ENCODE peak calls at places on chromosomes 11 and 22, in six cellular contexts. One of them, this sample, is unnamed.

GRCh38 chr22:29385748-29386147 is 2.6 kb downstream of the AP1B1 start:
- DNase-seq in CD8-positive, alpha-beta T cell: no peak
- DNase-seq in right cardiac atrium: peak; percentile 67
- DNase-seq in ovary: no peak
- DNase-seq in PC-9: no peak
- DNase-seq in thoracic aorta: no peak
- DNase-seq in this sample: no peak

GRCh38 chr22:23230348-23231068 is 50.2 kb downstream of the BCR start:
- DNase-seq in CD8-positive, alpha-beta T cell: no peak
- DNase-seq in right cardiac atrium: peak; percentile 30
- DNase-seq in ovary: no peak
- DNase-seq in PC-9: no peak
- DNase-seq in thoracic aorta: no peak
- DNase-seq in this sample: no peak

GRCh38 chr11:110761994-110762393 is 49.8 kb upstream of the ARHGAP20 start:
- DNase-seq in CD8-positive, alpha-beta T cell: no peak
- DNase-seq in right cardiac atrium: no peak
- DNase-seq in ovary: no peak
- DNase-seq in PC-9: no peak
- DNase-seq in thoracic aorta: no peak
- DNase-seq in this sample: no peak

GRCh38 chr11:96337541-96338530 is 5.2 kb downstream of the MAML2 start:
- DNase-seq in CD8-positive, alpha-beta T cell: no peak
- DNase-seq in right cardiac atrium: peak; percentile 56
- DNase-seq in ovary: no peak
- DNase-seq in PC-9: no peak
- DNase-seq in thoracic aorta: no peak
- DNase-seq in this sample: peak; percentile 61

GRCh38 chr22:42303304-42304020 is 33.0 kb upstream of the TCF20 start:
- DNase-seq in CD8-positive, alpha-beta T cell: no peak
- DNase-seq in right cardiac atrium: no peak
- DNase-seq in ovary: no peak
- DNase-seq in PC-9: no peak
- DNase-seq in thoracic aorta: no peak
- DNase-seq in this sample: no peak

GRCh38 chr11:47538741-47539575 is 14.0 kb downstream of the CELF1 start:
- DNase-seq in CD8-positive, alpha-beta T cell: no peak
- DNase-seq in right cardiac atrium: no peak
- DNase-seq in ovary: no peak
- DNase-seq in PC-9: no peak
- DNase-seq in thoracic aorta: no peak
- DNase-seq in this sample: no peak

GRCh38 chr11:124793466-124794278 is 6.5 kb downstream of the MSANTD2 start:
- DNase-seq in CD8-positive, alpha-beta T cell: no peak
- DNase-seq in right cardiac atrium: no peak
- DNase-seq in ovary: no peak
- DNase-seq in PC-9: peak; percentile 31
- DNase-seq in thoracic aorta: no peak
- DNase-seq in this sample: peak; percentile 40

GRCh38 chr22:35156945-35157344 is 91.0 kb downstream of the ISX start:
- DNase-seq in CD8-positive, alpha-beta T cell: no peak
- DNase-seq in right cardiac atrium: no peak
- DNase-seq in ovary: no peak
- DNase-seq in PC-9: no peak
- DNase-seq in thoracic aorta: no peak
- DNase-seq in this sample: no peak

GRCh38 chr22:46602025-46602424 is 18.2 kb upstream of the GRAMD4 start:
- DNase-seq in CD8-positive, alpha-beta T cell: no peak
- DNase-seq in right cardiac atrium: peak; percentile 63
- DNase-seq in ovary: no peak
- DNase-seq in PC-9: no peak
- DNase-seq in thoracic aorta: no peak
- DNase-seq in this sample: no peak

GRCh38 chr22:47287516-47287915 is 525.1 kb downstream of the TBC1D22A start:
- DNase-seq in CD8-positive, alpha-beta T cell: no peak
- DNase-seq in right cardiac atrium: no peak
- DNase-seq in ovary: no peak
- DNase-seq in PC-9: no peak
- DNase-seq in thoracic aorta: no peak
- DNase-seq in this sample: no peak

GRCh38 chr11:8809185-8809584 is 101.8 kb upstream of the AKIP1 start:
- DNase-seq in CD8-positive, alpha-beta T cell: no peak
- DNase-seq in right cardiac atrium: no peak
- DNase-seq in ovary: no peak
- DNase-seq in PC-9: no peak
- DNase-seq in thoracic aorta: no peak
- DNase-seq in this sample: no peak

GRCh38 chr22:24341657-24342056 is 71.0 kb downstream of the SPECC1L start:
- DNase-seq in CD8-positive, alpha-beta T cell: no peak
- DNase-seq in right cardiac atrium: no peak
- DNase-seq in ovary: no peak
- DNase-seq in PC-9: no peak
- DNase-seq in thoracic aorta: no peak
- DNase-seq in this sample: no peak

GRCh38 chr22:20741634-20742581 is 32.0 kb upstream of the SERPIND1 start:
- DNase-seq in CD8-positive, alpha-beta T cell: peak; percentile 60
- DNase-seq in right cardiac atrium: no peak
- DNase-seq in ovary: no peak
- DNase-seq in PC-9: peak; percentile 21
- DNase-seq in thoracic aorta: no peak
- DNase-seq in this sample: peak; percentile 45

GRCh38 chr22:37370306-37370979 is 56.8 kb downstream of the ELFN2 start:
- DNase-seq in CD8-positive, alpha-beta T cell: no peak
- DNase-seq in right cardiac atrium: peak; percentile 78
- DNase-seq in ovary: no peak
- DNase-seq in PC-9: no peak
- DNase-seq in thoracic aorta: no peak
- DNase-seq in this sample: no peak

GRCh38 chr11:34056672-34057071 is 5.1 kb downstream of the CAPRIN1 start:
- DNase-seq in CD8-positive, alpha-beta T cell: no peak
- DNase-seq in right cardiac atrium: no peak
- DNase-seq in ovary: no peak
- DNase-seq in PC-9: no peak
- DNase-seq in thoracic aorta: no peak
- DNase-seq in this sample: no peak
- H3K4me3 ChIP-seq in CD8-positive, alpha-beta T cell: no peak overlapping the region
- H3K4me3 ChIP-seq in right cardiac atrium: no peak overlapping the region
- H3K4me3 ChIP-seq in ovary: no peak overlapping the region
- H3K4me3 ChIP-seq in PC-9: no peak overlapping the region
- H3K4me3 ChIP-seq in thoracic aorta: no peak overlapping the region
- H3K4me3 ChIP-seq in this sample: no peak overlapping the region

DNA sequence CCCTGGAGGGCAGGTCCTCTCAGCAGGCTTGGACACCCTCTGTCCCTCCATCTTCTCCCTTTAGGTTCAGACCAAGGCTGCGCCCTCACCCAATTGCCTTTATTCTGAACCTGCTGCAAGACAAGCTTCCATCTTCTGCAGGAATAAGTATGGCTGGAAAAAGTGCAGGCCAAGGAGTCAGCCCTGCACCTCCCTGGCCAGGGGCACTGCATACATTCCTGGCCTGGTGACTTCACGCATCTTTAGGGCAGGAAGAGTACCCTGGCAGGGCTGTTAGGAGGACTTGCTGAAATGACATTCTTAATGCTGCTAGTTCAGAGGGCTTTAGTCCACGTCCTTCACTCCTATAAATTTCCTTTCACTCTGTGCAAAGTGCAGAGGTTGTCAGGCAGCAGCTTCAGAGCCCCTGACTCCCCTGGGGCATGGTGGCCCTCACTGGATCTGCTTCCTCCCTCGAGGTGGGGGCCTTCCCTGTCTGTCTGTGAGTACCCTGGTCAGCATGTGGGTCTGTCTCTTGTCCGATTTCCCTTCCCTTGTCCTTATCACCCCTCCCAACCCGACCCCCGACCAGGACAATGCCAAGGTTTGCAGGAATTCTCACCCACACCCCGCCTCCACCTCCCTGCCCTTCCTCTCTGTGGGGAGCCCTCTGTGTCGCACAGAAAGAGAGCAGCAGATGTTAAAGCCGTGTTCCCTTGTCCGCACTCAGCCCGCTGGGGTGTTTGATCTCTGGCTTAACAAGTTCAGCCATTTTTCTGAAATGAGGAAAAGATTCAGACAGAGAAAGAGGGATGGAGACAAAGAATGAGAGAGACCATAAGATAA is 124.5 kb upstream of the SYT13 start:
- DNase-seq in CD8-positive, alpha-beta T cell: no peak
- DNase-seq in right cardiac atrium: no peak
- DNase-seq in ovary: no peak
- DNase-seq in PC-9: no peak
- DNase-seq in thoracic aorta: no peak
- DNase-seq in this sample: no peak
- H3K4me1 ChIP-seq in CD8-positive, alpha-beta T cell: no peaks in the 10 kb centered on the region
- H3K4me1 ChIP-seq in right cardiac atrium: no peaks in the 10 kb centered on the region
- H3K4me1 ChIP-seq in ovary: no peaks in the 10 kb centered on the region
- H3K4me1 ChIP-seq in PC-9: no peaks in the 10 kb centered on the region
- H3K4me1 ChIP-seq in thoracic aorta: no peaks in the 10 kb centered on the region
- H3K4me1 ChIP-seq in this sample: no peaks in the 10 kb centered on the region

DNA sequence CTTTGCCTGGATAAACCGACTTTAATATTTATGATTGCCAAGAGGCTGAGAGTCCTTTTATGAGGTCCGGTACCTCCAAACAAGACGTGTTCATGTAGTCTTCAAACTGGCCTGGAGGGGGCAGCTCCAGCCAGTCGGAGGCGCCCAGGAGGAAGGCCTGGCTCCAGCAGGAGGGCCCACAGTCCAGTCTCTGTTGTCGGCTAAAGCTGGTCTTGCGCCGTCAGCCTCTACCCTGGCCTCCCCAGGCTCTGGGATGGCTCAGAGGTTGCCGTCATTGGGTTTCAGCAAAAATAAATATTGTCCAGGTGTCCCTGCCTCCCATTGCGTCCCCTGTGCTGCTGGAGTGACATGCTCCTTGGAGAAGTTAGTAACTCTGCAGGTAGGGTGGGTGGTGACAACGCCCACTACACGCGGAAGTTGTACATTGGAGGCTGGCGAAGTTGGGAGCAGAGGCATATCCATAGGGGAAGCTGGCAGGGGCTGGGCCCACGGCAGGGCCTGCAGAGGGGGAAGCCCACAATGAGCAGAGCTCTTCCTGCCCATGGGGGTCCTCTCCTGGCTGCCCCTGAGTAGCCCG is 1.0 kb upstream of the SLC25A1 start:
- DNase-seq in CD8-positive, alpha-beta T cell: no peak
- DNase-seq in right cardiac atrium: peak; percentile 90
- DNase-seq in ovary: peak; percentile 79
- DNase-seq in PC-9: peak; percentile 65
- DNase-seq in thoracic aorta: no peak
- DNase-seq in this sample: peak; percentile 40
- H3K27ac ChIP-seq in CD8-positive, alpha-beta T cell: no peak overlapping the region
- H3K27ac ChIP-seq in right cardiac atrium: peak overlapping the region; percentile 66
- H3K27ac ChIP-seq in ovary: peak overlapping the region; percentile 91
- H3K27ac ChIP-seq in PC-9: peak overlapping the region; percentile 36
- H3K27ac ChIP-seq in thoracic aorta: peak overlapping the region; percentile 73
- H3K27ac ChIP-seq in this sample: peak overlapping the region; percentile 62

GRCh38 chr11:130428692-130429681 is 578 bp upstream of the ADAMTS8 start:
- DNase-seq in CD8-positive, alpha-beta T cell: no peak
- DNase-seq in right cardiac atrium: no peak
- DNase-seq in ovary: no peak
- DNase-seq in PC-9: no peak
- DNase-seq in thoracic aorta: no peak
- DNase-seq in this sample: no peak
- H3K4me3 ChIP-seq in CD8-positive, alpha-beta T cell: no peak overlapping the region
- H3K4me3 ChIP-seq in right cardiac atrium: peak overlapping the region; percentile 64
- H3K4me3 ChIP-seq in ovary: peak overlapping the region; percentile 38
- H3K4me3 ChIP-seq in PC-9: no peak overlapping the region
- H3K4me3 ChIP-seq in thoracic aorta: peak overlapping the region; percentile 80
- H3K4me3 ChIP-seq in this sample: no peak overlapping the region